ENCODE peak calls at places on chromosomes 3 and 15, in seven cellular contexts. X is OCI-LY7, L is A549, K is left ventricle myocardium inferior, B is kidney, Y is psoas muscle, W is cardiac fibroblast. O is an unnamed sample.

GRCh38 chr3:111846717-111847116 is 12.3 kb upstream of the PHLDB2 start:
- DNase-seq in X (no peak), L (peak), K (no peak), B (no peak), Y (no peak), W (peak), O (peak)

GRCh38 chr3:150727653-150728502 is 24.2 kb upstream of the ERICH6 start:
- DNase-seq in X (no peak), L (no peak), K (no peak), B (no peak), Y (no peak), W (no peak), O (no peak)

GRCh38 chr3:112980080-112980479 is 5.2 kb upstream of the CD200R1 start:
- DNase-seq in X (no peak), L (no peak), K (no peak), B (no peak), Y (no peak), W (no peak), O (no peak)

GRCh38 chr15:70775160-70775559 is 11.8 kb upstream of the UACA start:
- DNase-seq in X (no peak), L (peak), K (no peak), B (no peak), Y (no peak), W (peak), O (peak)

GRCh38 chr15:87841426-87841998 is 415.0 kb downstream of the NTRK3 start:
- DNase-seq in X (no peak), L (no peak), K (peak), B (no peak), Y (no peak), W (no peak), O (no peak)

GRCh38 chr3:114408763-114409162 is 114.9 kb downstream of the TIGIT start:
- DNase-seq in X (no peak), L (no peak), K (no peak), B (no peak), Y (no peak), W (no peak), O (no peak)

GRCh38 chr3:121730940-121731687 is 18.4 kb downstream of the GOLGB1 start:
- DNase-seq in X (no peak), L (no peak), K (no peak), B (no peak), Y (no peak), W (no peak), O (no peak)

GRCh38 chr3:193134895-193135294 is 106.1 kb upstream of the PLAAT1 start:
- DNase-seq in X (no peak), L (no peak), K (no peak), B (no peak), Y (no peak), W (peak), O (peak)

GRCh38 chr3:55482496-55483195 is 4.5 kb downstream of the WNT5A start:
- DNase-seq in X (no peak), L (no peak), K (no peak), B (peak), Y (no peak), W (no peak), O (peak)

GRCh38 chr3:38662544-38662943 is 13.1 kb upstream of the SCN5A start:
- DNase-seq in X (peak), L (no peak), K (no peak), B (no peak), Y (no peak), W (peak), O (no peak)

GRCh38 chr3:183306798-183307671 is 54.0 kb downstream of the B3GNT5 start:
- DNase-seq in X (peak), L (no peak), K (peak), B (peak), Y (peak), W (peak), O (peak)

GRCh38 chr3:27802425-27802824 is 80.3 kb upstream of the EOMES start:
- DNase-seq in X (no peak), L (no peak), K (no peak), B (no peak), Y (no peak), W (no peak), O (no peak)

GRCh38 chr3:127233371-127233770 is 40.4 kb downstream of the PRR23E start:
- DNase-seq in X (peak), L (no peak), K (no peak), B (no peak), Y (no peak), W (peak), O (peak)

GRCh38 chr3:98531622-98532274 is at the start of gene GPR15:
- DNase-seq in X (peak), L (no peak), K (no peak), B (no peak), Y (no peak), W (no peak), O (no peak)

GRCh38 chr15:85379403-85380131 is 836 bp upstream of the AKAP13 start:
- DNase-seq in X (peak), L (no peak), K (no peak), B (no peak), Y (no peak), W (peak), O (peak)

GRCh38 chr3:112394008-112394616 is 61.2 kb downstream of the CD200 start:
- DNase-seq in X (no peak), L (no peak), K (no peak), B (no peak), Y (no peak), W (peak), O (peak)

GRCh38 chr15:63043391-63044076 is 987 bp downstream of the TPM1 start:
- DNase-seq in X (no peak), L (no peak), K (peak), B (peak), Y (peak), W (no peak), O (peak)

GRCh38 chr3:60017631-60018030 is 967.8 kb upstream of the CFAP20DC start:
- DNase-seq in X (no peak), L (no peak), K (no peak), B (no peak), Y (no peak), W (no peak), O (no peak)

GRCh38 chr3:131630117-131630516 is 127.3 kb upstream of the MRPL3 start:
- DNase-seq in X (no peak), L (no peak), K (no peak), B (no peak), Y (no peak), W (peak), O (no peak)

GRCh38 chr3:62332017-62332416 is 41.3 kb downstream of the FEZF2 start:
- DNase-seq in X (no peak), L (no peak), K (no peak), B (no peak), Y (no peak), W (no peak), O (no peak)

GRCh38 chr3:53728606-53729005 is 117.6 kb downstream of the CHDH start:
- DNase-seq in X (no peak), L (no peak), K (no peak), B (no peak), Y (no peak), W (no peak), O (no peak)

GRCh38 chr3:73542127-73542526 is 82.6 kb downstream of the PDZRN3 start:
- DNase-seq in X (no peak), L (no peak), K (no peak), B (no peak), Y (no peak), W (no peak), O (no peak)

GRCh38 chr3:66153471-66153870 is 67.3 kb upstream of the SLC25A26 start:
- DNase-seq in X (no peak), L (no peak), K (no peak), B (no peak), Y (no peak), W (no peak), O (no peak)

GRCh38 chr3:184249412-184250166 is at the start of gene EEF1AKMT4:
- DNase-seq in X (peak), L (peak), K (peak), B (peak), Y (peak), W (peak), O (peak)

GRCh38 chr3:101857279-101857678 is 8.0 kb downstream of the NFKBIZ start:
- DNase-seq in X (no peak), L (no peak), K (no peak), B (no peak), Y (no peak), W (no peak), O (no peak)

GRCh38 chr3:50623840-50624474 is 7.0 kb downstream of the MAPKAPK3 start:
- DNase-seq in X (peak), L (no peak), K (no peak), B (no peak), Y (peak), W (no peak), O (peak)

GRCh38 chr3:45516829-45517228 is 77.7 kb upstream of the LIMD1 start:
- DNase-seq in X (no peak), L (no peak), K (no peak), B (no peak), Y (no peak), W (no peak), O (peak)

DNA sequence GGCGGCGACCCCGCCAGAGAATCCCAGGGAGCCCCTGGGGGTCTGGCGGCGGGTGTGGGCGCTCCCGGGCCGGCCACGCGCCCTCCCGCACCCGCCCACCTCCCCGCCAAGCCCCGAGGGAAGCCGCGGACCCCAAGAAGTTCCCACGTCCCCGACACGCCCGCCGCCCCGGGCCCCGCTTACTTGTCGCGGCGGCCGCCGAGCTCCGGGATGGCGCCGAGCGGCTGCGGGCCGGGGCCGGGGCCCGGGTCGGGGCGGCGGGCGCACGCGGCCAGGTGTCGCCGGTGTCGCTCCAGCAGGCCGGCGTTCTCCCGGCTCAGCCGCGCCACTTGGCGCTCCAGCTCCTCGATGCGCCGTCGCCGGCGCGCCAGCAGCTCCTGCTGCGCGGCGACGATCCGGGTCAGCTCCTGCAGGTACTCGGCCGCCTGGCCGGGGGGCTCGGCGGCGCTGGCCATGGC is 137.6 kb downstream of the NUP210 start:
- DNase-seq in X (no peak), L (no peak), K (no peak), B (no peak), Y (peak), W (no peak), O (no peak)
- H3K4me3 ChIP-seq in X (no peak), L (peak), K (peak), B (no peak), Y (peak), W (no peak), O (peak)

DNA sequence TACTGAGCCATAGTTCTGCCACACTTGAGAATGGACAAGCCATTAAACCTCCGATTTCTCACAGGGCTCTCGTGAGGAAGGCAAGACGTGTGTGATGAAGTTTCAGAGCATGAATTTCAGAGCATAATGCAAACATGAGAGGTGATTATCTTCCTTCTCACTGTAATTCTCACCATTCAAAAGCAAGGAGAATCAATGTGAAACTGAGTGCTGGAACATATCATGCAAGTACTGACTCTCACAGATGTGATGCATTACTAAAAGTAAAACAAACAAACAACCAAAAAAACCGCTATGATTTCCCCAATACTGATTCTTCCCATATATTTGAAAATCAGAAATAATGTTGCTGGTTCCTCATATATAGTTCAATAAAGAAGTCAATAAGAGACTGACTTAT is 23.7 kb downstream of the P3H2 start:
- DNase-seq in X (no peak), L (no peak), K (no peak), B (no peak), Y (no peak), W (no peak), O (no peak)
- H3K4me3 ChIP-seq in X (no peak), L (no peak), K (no peak), B (no peak), Y (no peak), W (no peak), O (no peak)

DNA sequence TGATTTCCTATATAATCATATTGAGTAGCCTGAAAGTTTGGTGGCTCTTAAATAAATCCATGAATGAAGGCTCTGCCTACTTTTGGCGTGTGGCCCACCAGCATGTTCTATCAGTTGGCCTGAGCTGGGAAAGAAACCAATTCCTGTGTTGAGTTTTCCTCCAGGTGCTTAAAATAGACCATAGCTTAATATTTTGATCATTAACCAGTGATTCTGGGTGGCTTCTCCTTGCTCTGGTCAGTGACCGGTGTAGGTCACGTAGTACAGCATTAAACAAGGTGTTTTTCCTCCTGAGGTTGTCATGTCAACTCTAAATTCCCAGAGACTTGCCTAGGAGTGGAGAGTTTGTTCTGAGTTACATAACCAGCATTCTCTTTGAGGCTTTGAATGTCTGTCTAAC is 1.3 kb downstream of the HHLA2 start:
- DNase-seq in X (no peak), L (no peak), K (peak), B (peak), Y (no peak), W (no peak), O (no peak)
- H3K4me3 ChIP-seq in X (no peak), L (no peak), K (no peak), B (no peak), Y (no peak), W (no peak), O (no peak)

GRCh38 chr3:48468329-48468731 is 21.8 kb downstream of the ATRIP start:
- DNase-seq in X (no peak), L (no peak), K (no peak), B (no peak), Y (no peak), W (no peak), O (no peak)
- H3K4me3 ChIP-seq in X (no peak), L (no peak), K (peak), B (no peak), Y (peak), W (no peak), O (no peak)

O was measured in adipocyte.